ENCODE peak calls at places on chromosomes 13 and 19, in nine cellular contexts. P is DMS153, V is posterior vena cava, W is Right ventricle myocardium superior, I is spleen, T is thoracic aorta, B is suprapubic skin, O is C1 segment of cervical spinal cord, N is epithelial cell of esophagus. H is an unnamed sample.

GRCh38 chr13:78215458-78215857 is 296.8 kb upstream of the EDNRB start:
- DNase-seq in P (no peak), V (no peak), W (no peak), I (no peak), T (no peak), B (no peak), O (no peak), N (no peak), H (no peak)

GRCh38 chr13:74574964-74575728 is 440.9 kb upstream of the KLF12 start:
- DNase-seq in P (no peak), V (no peak), W (no peak), I (no peak), T (no peak), B (no peak), O (no peak), N (no peak), H (peak; percentile 55)

GRCh38 chr19:10269333-10270179 is 1.4 kb upstream of the ICAM1 start:
- DNase-seq in P (peak; percentile 11), V (peak; percentile 97), W (peak; percentile 94), I (peak; percentile 97), T (no peak), B (no peak), O (peak; percentile 36), N (peak; percentile 76), H (peak; percentile 71)

GRCh38 chr19:19098703-19099632 is 35.2 kb downstream of the SLC25A42 start:
- DNase-seq in P (no peak), V (no peak), W (no peak), I (no peak), T (no peak), B (no peak), O (no peak), N (no peak), H (no peak)

GRCh38 chr19:40398417-40399056 is 8.6 kb upstream of the HIPK4 start:
- DNase-seq in P (peak; percentile 52), V (no peak), W (peak; percentile 56), I (no peak), T (no peak), B (no peak), O (no peak), N (peak; percentile 87), H (peak; percentile 14)

GRCh38 chr13:104014803-104015645 is 948.8 kb upstream of the SLC10A2 start:
- DNase-seq in P (no peak), V (no peak), W (no peak), I (no peak), T (no peak), B (no peak), O (no peak), N (no peak), H (no peak)

GRCh38 chr19:883661-884211 is 9.3 kb downstream of the MED16 start:
- DNase-seq in P (peak; percentile 29), V (no peak), W (no peak), I (no peak), T (no peak), B (no peak), O (no peak), N (peak; percentile 89), H (no peak)

GRCh38 chr19:11745871-11746270 is 7.1 kb upstream of the ZNF823 start:
- DNase-seq in P (no peak), V (no peak), W (no peak), I (no peak), T (no peak), B (no peak), O (no peak), N (peak; percentile 30), H (no peak)

GRCh38 chr13:75442736-75443234 is 39.2 kb downstream of the TBC1D4 start:
- DNase-seq in P (no peak), V (no peak), W (no peak), I (no peak), T (no peak), B (no peak), O (no peak), N (no peak), H (no peak)

GRCh38 chr13:73870970-73871935 is 263.0 kb downstream of the KLF12 start:
- DNase-seq in P (peak; percentile 8), V (no peak), W (no peak), I (no peak), T (no peak), B (no peak), O (no peak), N (peak; percentile 18), H (no peak)

GRCh38 chr13:112733112-112733511 is 43.3 kb downstream of the ATP11A start:
- DNase-seq in P (no peak), V (peak; percentile 26), W (no peak), I (peak; percentile 31), T (no peak), B (no peak), O (no peak), N (no peak), H (no peak)

GRCh38 chr19:51187395-51188226 is 37.3 kb upstream of the CD33 start:
- DNase-seq in P (no peak), V (peak; percentile 41), W (no peak), I (no peak), T (no peak), B (no peak), O (no peak), N (no peak), H (no peak)

GRCh38 chr19:18416778-18417249 is 2.4 kb upstream of the SSBP4 start:
- DNase-seq in P (peak; percentile 62), V (peak; percentile 98), W (peak; percentile 95), I (peak; percentile 92), T (peak; percentile 82), B (peak; percentile 95), O (no peak), N (peak; percentile 51), H (peak; percentile 49)

GRCh38 chr19:53536223-53536543 is 1.8 kb upstream of the ZNF331 start:
- DNase-seq in P (no peak), V (no peak), W (no peak), I (no peak), T (no peak), B (no peak), O (no peak), N (no peak), H (no peak)

GRCh38 chr19:5083547-5083965 is 114.6 kb downstream of the KDM4B start:
- DNase-seq in P (no peak), V (peak; percentile 93), W (peak; percentile 67), I (no peak), T (no peak), B (no peak), O (no peak), N (no peak), H (no peak)